ENCODE peak calls at places on chromosomes 2 and 18, in nine cellular contexts. One of them, this sample, is unnamed.

GRCh38 chr18:79788096-79789085 is 9.3 kb upstream of the KCNG2 start:
- DNase-seq in endothelial cell of umbilical vein: no peak
- DNase-seq in prostate gland: no peak
- DNase-seq in right lobe of liver: no peak
- DNase-seq in H54: no peak
- DNase-seq in upper lobe of left lung: peak
- DNase-seq in spleen: peak
- DNase-seq in A549: no peak
- DNase-seq in uterus: no peak
- DNase-seq in this sample: no peak

GRCh38 chr2:235170536-235171510 is 219.0 kb downstream of the SH3BP4 start:
- DNase-seq in uterus: no peak
- DNase-seq in endothelial cell of umbilical vein: no peak
- DNase-seq in A549: peak
- DNase-seq in upper lobe of left lung: no peak
- DNase-seq in prostate gland: no peak
- DNase-seq in right lobe of liver: no peak
- DNase-seq in H54: peak
- DNase-seq in spleen: no peak
- DNase-seq in this sample: no peak

GRCh38 chr2:72367530-72368225 is 220.0 kb upstream of the CYP26B1 start:
- DNase-seq in right lobe of liver: peak
- DNase-seq in prostate gland: peak
- DNase-seq in upper lobe of left lung: peak
- DNase-seq in uterus: no peak
- DNase-seq in H54: peak
- DNase-seq in spleen: no peak
- DNase-seq in A549: peak
- DNase-seq in endothelial cell of umbilical vein: peak
- DNase-seq in this sample: no peak

GRCh38 chr18:31498450-31499156 is 626 bp downstream of the DSG2 start:
- DNase-seq in prostate gland: peak
- DNase-seq in H54: no peak
- DNase-seq in upper lobe of left lung: no peak
- DNase-seq in endothelial cell of umbilical vein: no peak
- DNase-seq in right lobe of liver: no peak
- DNase-seq in A549: no peak
- DNase-seq in spleen: no peak
- DNase-seq in uterus: no peak
- DNase-seq in this sample: no peak

GRCh38 chr2:15968280-15969178 is 28.2 kb downstream of the MYCN start:
- DNase-seq in H54: no peak
- DNase-seq in A549: no peak
- DNase-seq in spleen: no peak
- DNase-seq in endothelial cell of umbilical vein: no peak
- DNase-seq in upper lobe of left lung: no peak
- DNase-seq in prostate gland: no peak
- DNase-seq in uterus: no peak
- DNase-seq in right lobe of liver: no peak
- DNase-seq in this sample: no peak

GRCh38 chr2:28993211-28993960 is 12.3 kb downstream of the TOGARAM2 start:
- DNase-seq in A549: no peak
- DNase-seq in spleen: no peak
- DNase-seq in H54: no peak
- DNase-seq in uterus: no peak
- DNase-seq in endothelial cell of umbilical vein: no peak
- DNase-seq in right lobe of liver: no peak
- DNase-seq in prostate gland: no peak
- DNase-seq in upper lobe of left lung: no peak
- DNase-seq in this sample: no peak

GRCh38 chr18:11741505-11742145 is 52.6 kb downstream of the GNAL start:
- DNase-seq in H54: peak
- DNase-seq in endothelial cell of umbilical vein: no peak
- DNase-seq in upper lobe of left lung: no peak
- DNase-seq in right lobe of liver: no peak
- DNase-seq in prostate gland: no peak
- DNase-seq in spleen: no peak
- DNase-seq in uterus: no peak
- DNase-seq in A549: peak
- DNase-seq in this sample: no peak

GRCh38 chr2:47056374-47056773 is 98.7 kb downstream of the STPG4 start:
- DNase-seq in H54: no peak
- DNase-seq in spleen: no peak
- DNase-seq in uterus: peak
- DNase-seq in upper lobe of left lung: no peak
- DNase-seq in right lobe of liver: no peak
- DNase-seq in A549: no peak
- DNase-seq in prostate gland: no peak
- DNase-seq in endothelial cell of umbilical vein: no peak
- DNase-seq in this sample: no peak

GRCh38 chr18:35029103-35029502 is 12.1 kb upstream of the MAPRE2 start:
- DNase-seq in right lobe of liver: no peak
- DNase-seq in H54: no peak
- DNase-seq in spleen: no peak
- DNase-seq in endothelial cell of umbilical vein: no peak
- DNase-seq in upper lobe of left lung: no peak
- DNase-seq in prostate gland: no peak
- DNase-seq in uterus: peak
- DNase-seq in A549: no peak
- DNase-seq in this sample: no peak

GRCh38 chr2:240635116-240635997 is 10.1 kb downstream of the GPR35 start:
- DNase-seq in upper lobe of left lung: no peak
- DNase-seq in uterus: no peak
- DNase-seq in A549: no peak
- DNase-seq in prostate gland: no peak
- DNase-seq in H54: no peak
- DNase-seq in endothelial cell of umbilical vein: no peak
- DNase-seq in spleen: peak
- DNase-seq in right lobe of liver: peak
- DNase-seq in this sample: no peak

GRCh38 chr18:75221397-75221796 is 10.8 kb downstream of the TSHZ1 start:
- DNase-seq in upper lobe of left lung: no peak
- DNase-seq in uterus: no peak
- DNase-seq in right lobe of liver: no peak
- DNase-seq in endothelial cell of umbilical vein: no peak
- DNase-seq in spleen: no peak
- DNase-seq in H54: no peak
- DNase-seq in prostate gland: no peak
- DNase-seq in A549: no peak
- DNase-seq in this sample: no peak

GRCh38 chr2:28247326-28247725 is 145.3 kb upstream of the FOSL2 start:
- DNase-seq in H54: no peak
- DNase-seq in A549: no peak
- DNase-seq in prostate gland: no peak
- DNase-seq in right lobe of liver: no peak
- DNase-seq in endothelial cell of umbilical vein: no peak
- DNase-seq in spleen: no peak
- DNase-seq in upper lobe of left lung: no peak
- DNase-seq in uterus: no peak
- DNase-seq in this sample: no peak

GRCh38 chr2:144201868-144202468 is 318.0 kb downstream of the ZEB2 start:
- DNase-seq in A549: no peak
- DNase-seq in upper lobe of left lung: no peak
- DNase-seq in H54: no peak
- DNase-seq in right lobe of liver: no peak
- DNase-seq in spleen: no peak
- DNase-seq in prostate gland: no peak
- DNase-seq in uterus: no peak
- DNase-seq in endothelial cell of umbilical vein: peak
- DNase-seq in this sample: no peak

DNA sequence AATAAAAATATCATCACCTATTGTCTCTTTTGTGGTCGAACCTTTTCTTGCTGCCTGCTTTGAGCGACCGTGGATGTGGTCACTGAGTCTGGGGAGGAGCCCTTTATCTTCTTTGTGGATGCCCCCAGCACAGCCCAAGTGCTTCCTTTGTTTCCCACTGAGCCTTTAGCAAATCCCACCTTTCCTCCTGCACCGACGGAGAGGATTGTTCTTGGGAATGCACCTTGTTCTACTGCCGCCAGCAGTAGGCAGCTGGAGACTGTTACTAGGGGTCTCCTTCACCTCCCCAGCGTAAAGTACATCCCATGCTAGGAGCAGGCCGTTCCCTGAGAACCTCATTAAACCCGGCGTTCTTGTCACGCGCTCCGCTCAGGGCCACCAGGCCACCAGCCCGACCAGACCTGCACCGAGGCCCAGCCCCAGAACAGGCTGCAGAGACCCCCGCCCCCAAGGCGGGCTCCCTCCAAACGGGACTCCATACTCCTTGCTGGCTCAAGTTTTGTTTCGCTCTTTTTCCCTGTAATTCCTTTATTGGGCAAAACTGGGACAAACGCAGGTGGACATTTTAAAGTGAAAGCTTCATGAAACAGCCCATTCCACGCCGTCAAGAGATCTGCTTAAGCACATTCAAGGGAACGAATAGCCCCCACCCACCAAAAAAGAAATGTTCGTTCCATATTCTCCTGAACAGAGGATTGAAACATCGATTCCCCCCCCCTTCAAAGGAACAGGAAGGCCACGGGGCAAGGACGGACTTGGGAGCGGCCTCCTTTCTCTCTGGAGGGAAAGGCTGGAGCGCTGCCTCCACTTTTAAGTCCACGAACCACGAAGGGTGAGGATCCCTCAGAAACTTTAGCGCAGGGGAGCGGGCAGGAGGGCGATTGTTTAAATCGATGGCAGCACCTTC is 1.1 kb upstream of the MAT2A start:
- DNase-seq in spleen: peak
- DNase-seq in prostate gland: peak
- DNase-seq in right lobe of liver: peak
- DNase-seq in upper lobe of left lung: peak
- DNase-seq in H54: no peak
- DNase-seq in A549: peak
- DNase-seq in uterus: peak
- DNase-seq in endothelial cell of umbilical vein: peak
- DNase-seq in this sample: no peak
- TF ChIP-seq POLR2A in spleen: no peak
- TF ChIP-seq POLR2A in prostate gland: no peak
- TF ChIP-seq POLR2A in right lobe of liver: peak
- TF ChIP-seq POLR2A in upper lobe of left lung: peak
- TF ChIP-seq POLR2A in H54: peak
- TF ChIP-seq POLR2A in A549: peak
- TF ChIP-seq POLR2A in uterus: no peak
- TF ChIP-seq POLR2A in endothelial cell of umbilical vein: no peak
- TF ChIP-seq POLR2A in this sample: no peak

GRCh38 chr2:54559593-54560145 is 103.5 kb downstream of the SPTBN1 start:
- DNase-seq in uterus: peak
- DNase-seq in right lobe of liver: peak
- DNase-seq in H54: peak
- DNase-seq in upper lobe of left lung: peak
- DNase-seq in A549: peak
- DNase-seq in prostate gland: peak
- DNase-seq in spleen: no peak
- DNase-seq in endothelial cell of umbilical vein: peak
- DNase-seq in this sample: no peak
- TF ChIP-seq POLR2A in uterus: peak
- TF ChIP-seq POLR2A in right lobe of liver: peak
- TF ChIP-seq POLR2A in H54: no peak
- TF ChIP-seq POLR2A in upper lobe of left lung: peak
- TF ChIP-seq POLR2A in A549: no peak
- TF ChIP-seq POLR2A in prostate gland: peak
- TF ChIP-seq POLR2A in spleen: no peak
- TF ChIP-seq POLR2A in endothelial cell of umbilical vein: peak
- TF ChIP-seq POLR2A in this sample: no peak

GRCh38 chr2:219294356-219295351 is 14.5 kb downstream of the PTPRN start:
- DNase-seq in right lobe of liver: peak
- DNase-seq in prostate gland: peak
- DNase-seq in A549: peak
- DNase-seq in upper lobe of left lung: peak
- DNase-seq in uterus: peak
- DNase-seq in endothelial cell of umbilical vein: peak
- DNase-seq in H54: peak
- DNase-seq in spleen: peak
- DNase-seq in this sample: peak
- TF ChIP-seq POLR2A in right lobe of liver: peak
- TF ChIP-seq POLR2A in prostate gland: peak
- TF ChIP-seq POLR2A in A549: peak
- TF ChIP-seq POLR2A in upper lobe of left lung: peak
- TF ChIP-seq POLR2A in uterus: peak
- TF ChIP-seq POLR2A in endothelial cell of umbilical vein: peak
- TF ChIP-seq POLR2A in H54: peak
- TF ChIP-seq POLR2A in spleen: no peak
- TF ChIP-seq POLR2A in this sample: no peak

GRCh38 chr2:238228700-238229099 is 11.1 kb downstream of the HES6 start:
- DNase-seq in upper lobe of left lung: no peak
- DNase-seq in right lobe of liver: no peak
- DNase-seq in endothelial cell of umbilical vein: no peak
- DNase-seq in uterus: peak
- DNase-seq in prostate gland: no peak
- DNase-seq in spleen: no peak
- DNase-seq in H54: no peak
- DNase-seq in A549: no peak
- DNase-seq in this sample: no peak

GRCh38 chr2:238231809-238232208 is 8.0 kb downstream of the HES6 start:
- DNase-seq in A549: no peak
- DNase-seq in upper lobe of left lung: no peak
- DNase-seq in H54: no peak
- DNase-seq in uterus: no peak
- DNase-seq in prostate gland: no peak
- DNase-seq in spleen: no peak
- DNase-seq in endothelial cell of umbilical vein: no peak
- DNase-seq in right lobe of liver: no peak
- DNase-seq in this sample: no peak

GRCh38 chr2:238233625-238234024 is 6.2 kb downstream of the HES6 start:
- DNase-seq in upper lobe of left lung: no peak
- DNase-seq in H54: no peak
- DNase-seq in A549: no peak
- DNase-seq in right lobe of liver: no peak
- DNase-seq in prostate gland: no peak
- DNase-seq in uterus: no peak
- DNase-seq in endothelial cell of umbilical vein: no peak
- DNase-seq in spleen: no peak
- DNase-seq in this sample: no peak

GRCh38 chr2:238230699-238231098 is 9.1 kb downstream of the HES6 start:
- DNase-seq in upper lobe of left lung: no peak
- DNase-seq in uterus: no peak
- DNase-seq in spleen: no peak
- DNase-seq in right lobe of liver: no peak
- DNase-seq in H54: no peak
- DNase-seq in prostate gland: no peak
- DNase-seq in A549: no peak
- DNase-seq in endothelial cell of umbilical vein: no peak
- DNase-seq in this sample: no peak

DNA sequence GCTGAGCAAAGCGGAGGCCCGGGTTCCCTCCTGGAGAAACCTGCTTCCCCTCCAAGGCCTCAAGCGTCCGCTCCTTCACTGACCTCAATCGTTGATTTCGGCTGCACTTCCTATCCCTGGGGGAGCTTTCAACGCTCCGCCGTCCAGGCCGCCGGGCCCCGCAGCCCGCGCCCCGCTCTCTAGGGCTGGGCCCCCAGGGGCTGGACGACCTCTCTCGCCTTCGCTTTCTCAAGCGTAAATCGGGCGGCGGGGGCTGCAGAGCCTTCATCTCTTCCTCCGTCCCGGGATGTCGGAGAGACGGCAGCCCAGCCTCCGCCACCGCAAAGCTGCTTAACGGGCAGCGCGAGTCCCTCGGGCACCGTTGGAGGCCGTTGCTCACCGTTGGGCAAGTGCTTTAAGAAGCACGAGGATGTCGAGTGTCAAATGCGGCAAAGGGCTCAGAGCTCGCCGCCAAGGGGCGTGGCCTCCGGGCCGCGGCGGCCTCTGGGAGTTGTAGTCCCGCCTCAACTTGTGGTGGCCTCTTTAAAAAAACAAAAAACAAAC is 8.5 kb downstream of the HES6 start:
- DNase-seq in upper lobe of left lung: peak
- DNase-seq in endothelial cell of umbilical vein: peak
- DNase-seq in right lobe of liver: no peak
- DNase-seq in A549: no peak
- DNase-seq in uterus: peak
- DNase-seq in H54: no peak
- DNase-seq in spleen: peak
- DNase-seq in prostate gland: no peak
- DNase-seq in this sample: peak
- TF ChIP-seq POLR2A in upper lobe of left lung: peak
- TF ChIP-seq POLR2A in endothelial cell of umbilical vein: no peak
- TF ChIP-seq POLR2A in right lobe of liver: no peak
- TF ChIP-seq POLR2A in A549: no peak
- TF ChIP-seq POLR2A in uterus: no peak
- TF ChIP-seq POLR2A in H54: no peak
- TF ChIP-seq POLR2A in spleen: no peak
- TF ChIP-seq POLR2A in prostate gland: no peak
- TF ChIP-seq POLR2A in this sample: no peak

This sample was measured in GM12891.